ENCODE peak calls at places on chromosomes 2 and 18, in five cellular contexts. U, Y, H, S and L are unnamed samples.

GRCh38 chr18:57523171-57523956 is 63.1 kb downstream of the FECH start:
- DNase-seq in U (no peak), Y (no peak), H (peak; percentile 58), S (no peak), L (no peak)

GRCh38 chr18:76223403-76223802 is 271.6 kb downstream of the ZNF516 start:
- DNase-seq in U (no peak), Y (no peak), H (no peak), S (no peak), L (no peak)

GRCh38 chr2:220127311-220127710 is 499.9 kb downstream of the SLC4A3 start:
- DNase-seq in U (no peak), Y (no peak), H (no peak), S (no peak), L (no peak)

GRCh38 chr18:9696112-9696511 is 12.0 kb upstream of the RAB31 start:
- DNase-seq in U (no peak), Y (no peak), H (no peak), S (no peak), L (no peak)

GRCh38 chr2:235394278-235394828 is 99.5 kb upstream of the AGAP1 start:
- DNase-seq in U (no peak), Y (no peak), H (no peak), S (no peak), L (no peak)

GRCh38 chr18:59055345-59056032 is 84.2 kb upstream of the SEC11C start:
- DNase-seq in U (no peak), Y (no peak), H (no peak), S (no peak), L (no peak)

GRCh38 chr2:88615822-88616221 is 11.4 kb downstream of the EIF2AK3 start:
- DNase-seq in U (no peak), Y (no peak), H (peak; percentile 78), S (no peak), L (no peak)

GRCh38 chr2:17892726-17893534 is 14.5 kb downstream of the KCNS3 start:
- DNase-seq in U (no peak), Y (no peak), H (no peak), S (no peak), L (no peak)

GRCh38 chr18:49247786-49248185 is 212.7 kb downstream of the DYM start:
- DNase-seq in U (no peak), Y (no peak), H (no peak), S (no peak), L (no peak)

GRCh38 chr18:49249523-49249922 is 210.9 kb downstream of the DYM start:
- DNase-seq in U (no peak), Y (no peak), H (no peak), S (no peak), L (no peak)

GRCh38 chr18:49250819-49251388 is 209.5 kb downstream of the DYM start:
- DNase-seq in U (no peak), Y (no peak), H (no peak), S (no peak), L (no peak)

GRCh38 chr18:49251451-49251850 is 209.0 kb downstream of the DYM start:
- DNase-seq in U (no peak), Y (no peak), H (no peak), S (no peak), L (no peak)
- H3K9me3 ChIP-seq in U (no peaks in the 10 kb centered on the region), Y (no peaks in the 10 kb centered on the region), H (no peaks in the 10 kb centered on the region), S (no peaks in the 10 kb centered on the region), L (no peaks in the 10 kb centered on the region)

DNA sequence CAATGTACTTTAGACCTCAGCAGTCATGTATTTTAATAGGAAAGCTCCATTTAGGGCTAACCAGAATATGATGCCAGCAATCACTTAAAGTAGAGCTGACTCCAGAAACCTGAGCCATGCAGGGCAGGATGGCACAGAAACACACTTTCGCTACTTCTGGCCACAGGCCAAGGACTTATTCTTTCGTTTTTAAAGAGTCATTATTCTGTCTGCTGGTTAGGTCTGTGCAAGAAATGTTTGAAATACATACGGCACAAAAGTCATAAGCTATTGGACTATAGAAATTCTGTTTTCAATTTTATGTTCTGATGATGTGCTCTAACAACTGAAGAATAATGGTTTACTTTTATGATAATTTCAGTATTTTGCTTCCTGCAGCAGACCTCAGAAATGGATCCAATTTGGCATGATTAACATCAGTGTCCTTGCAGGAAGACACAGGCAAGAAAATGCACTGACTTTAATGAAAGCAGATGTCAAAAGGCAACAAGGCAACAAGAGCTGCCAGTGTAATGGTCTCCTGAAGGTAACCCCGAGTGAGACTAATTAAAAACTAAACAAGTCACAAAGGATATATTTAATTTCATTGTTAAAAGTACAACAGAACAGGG is 114.4 kb upstream of the CHRNA1 start:
- DNase-seq in U (no peak), Y (no peak), H (peak; percentile 73), S (no peak), L (no peak)
- H3K9me3 ChIP-seq in U (no peaks in the 10 kb centered on the region), Y (no peaks in the 10 kb centered on the region), H (no peaks in the 10 kb centered on the region), S (no peaks in the 10 kb centered on the region), L (no peaks in the 10 kb centered on the region)

DNA sequence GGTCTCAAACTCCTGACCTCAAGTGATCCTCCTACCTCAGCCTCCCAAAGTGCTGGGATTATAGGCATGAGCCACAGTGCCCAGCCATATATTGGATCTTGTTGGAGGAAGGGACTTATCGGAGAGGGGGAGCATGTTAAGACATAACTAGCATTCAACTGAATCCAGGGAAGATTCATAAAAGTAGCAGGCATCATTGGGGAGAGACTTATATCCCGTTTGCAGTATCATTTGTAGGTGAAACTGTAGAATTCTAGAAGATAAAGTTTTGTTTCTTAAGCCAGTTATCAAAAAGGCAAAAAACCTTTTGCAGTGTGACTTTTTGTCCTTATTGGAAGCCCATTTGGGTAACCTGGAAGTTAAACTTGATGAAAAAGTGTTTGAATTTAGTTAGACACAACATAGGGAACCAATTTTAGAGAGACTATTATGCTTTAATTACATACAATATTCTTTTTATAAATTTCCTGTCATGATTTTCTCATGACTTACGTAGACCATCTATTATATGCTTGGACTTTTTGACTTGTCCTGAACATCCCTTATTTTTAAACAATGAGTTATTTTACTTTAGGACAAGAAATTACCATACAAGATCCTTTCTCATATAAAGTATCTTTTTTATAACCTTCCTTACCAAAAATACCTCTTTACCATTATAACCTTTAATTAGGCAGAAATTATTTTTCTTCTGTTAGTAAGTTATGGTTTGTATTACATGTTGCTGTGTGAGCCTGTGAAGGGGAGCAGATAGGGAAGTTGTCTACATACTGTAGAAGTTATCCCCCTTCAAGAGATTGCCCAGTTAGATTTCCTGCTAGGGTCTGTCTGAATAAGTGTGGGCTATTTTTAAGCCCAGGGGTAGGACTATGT is 20.3 kb downstream of the RAB3GAP1 start:
- DNase-seq in U (no peak), Y (no peak), H (no peak), S (no peak), L (no peak)
- H3K9me3 ChIP-seq in U (peaks cover 25% of the 10 kb centered on the region), Y (no peaks in the 10 kb centered on the region), H (no peaks in the 10 kb centered on the region), S (no peaks in the 10 kb centered on the region), L (no peaks in the 10 kb centered on the region)

GRCh38 chr2:202116686-202117085 is 43.6 kb downstream of the KIAA2012 start:
- DNase-seq in U (no peak), Y (no peak), H (no peak), S (no peak), L (no peak)
- H3K9me3 ChIP-seq in U (peaks cover 4% of the 10 kb centered on the region), Y (no peaks in the 10 kb centered on the region), H (no peaks in the 10 kb centered on the region), S (no peaks in the 10 kb centered on the region), L (no peaks in the 10 kb centered on the region)

DNA sequence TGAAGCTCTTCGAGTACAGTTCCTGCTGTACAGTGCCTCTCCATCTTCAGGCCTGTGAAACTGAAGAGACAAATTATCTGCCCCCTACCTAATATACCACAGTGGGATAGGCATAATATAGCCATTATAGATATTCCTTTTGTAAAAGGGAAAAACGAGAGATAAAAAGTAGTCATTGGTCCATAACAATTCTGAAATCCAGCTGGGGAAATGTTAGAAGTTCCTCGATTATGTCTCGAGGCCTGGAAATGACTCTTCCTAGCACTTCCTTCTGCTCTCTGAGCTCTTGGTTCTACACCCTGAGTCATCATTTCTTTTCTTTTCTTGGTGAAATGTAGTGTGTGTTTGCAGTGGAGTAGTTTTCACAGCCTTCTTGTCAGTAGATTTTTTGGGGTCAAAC is 51.5 kb downstream of the ASB1 start:
- DNase-seq in U (no peak), Y (no peak), H (no peak), S (no peak), L (no peak)
- H3K9me3 ChIP-seq in U (peaks cover 40% of the 10 kb centered on the region), Y (peaks cover 6% of the 10 kb centered on the region), H (no peaks in the 10 kb centered on the region), S (no peaks in the 10 kb centered on the region), L (peaks cover 25% of the 10 kb centered on the region)

GRCh38 chr2:38301340-38301968 is 75.6 kb downstream of the ATL2 start:
- DNase-seq in U (no peak), Y (no peak), H (peak; percentile 64), S (no peak), L (no peak)
- H3K9me3 ChIP-seq in U (no peaks in the 10 kb centered on the region), Y (no peaks in the 10 kb centered on the region), H (no peaks in the 10 kb centered on the region), S (no peaks in the 10 kb centered on the region), L (no peaks in the 10 kb centered on the region)

GRCh38 chr2:94769733-94770132 is 101.5 kb upstream of the TEKT4 start:
- DNase-seq in U (no peak), Y (no peak), H (no peak), S (no peak), L (no peak)
- H3K9me3 ChIP-seq in U (no peaks in the 10 kb centered on the region), Y (no peaks in the 10 kb centered on the region), H (no peaks in the 10 kb centered on the region), S (no peaks in the 10 kb centered on the region), L (no peaks in the 10 kb centered on the region)

DNA sequence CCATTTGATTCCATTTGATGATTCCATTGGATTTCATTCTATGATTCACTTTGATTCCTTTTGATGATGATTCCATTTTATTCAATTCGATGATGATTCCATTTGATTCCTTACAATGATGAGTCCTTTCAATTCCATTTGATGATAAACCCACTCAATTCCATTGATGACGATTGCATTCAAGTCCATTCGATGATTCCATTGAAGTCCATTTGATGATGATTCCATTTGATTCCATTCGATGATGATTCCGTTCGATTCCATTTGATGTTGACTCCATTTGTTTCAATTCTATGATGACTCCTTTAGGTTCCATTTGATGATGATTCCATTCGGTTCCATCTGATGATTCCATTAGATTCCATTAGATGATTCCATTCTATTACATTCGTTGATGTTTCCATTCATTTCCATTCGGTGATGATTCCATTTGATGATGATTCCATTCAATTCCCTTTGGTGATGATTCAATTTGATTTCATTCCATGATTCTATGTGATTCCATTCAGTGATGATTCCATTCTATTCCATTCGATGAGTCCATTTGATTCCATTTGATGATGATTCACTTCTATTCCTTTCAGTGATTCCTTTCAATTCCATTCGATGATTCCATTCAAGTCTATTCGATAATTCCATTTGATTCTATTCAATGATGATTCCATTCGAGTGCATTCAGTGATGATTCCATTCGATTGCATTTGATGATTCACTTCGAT is 1106.0 kb downstream of the RPIA start:
- DNase-seq in U (no peak), Y (no peak), H (no peak), S (no peak), L (no peak)
- H3K9me3 ChIP-seq in U (peaks cover 100% of the 10 kb centered on the region), Y (peaks cover 14% of the 10 kb centered on the region), H (no peaks in the 10 kb centered on the region), S (no peaks in the 10 kb centered on the region), L (peaks cover 74% of the 10 kb centered on the region)